ENCODE peak calls at places on chromosomes 1 and 21, in seven cellular contexts. B is fibroblast of lung, S is ELR, U is mucosa of gallbladder, L is activated T-helper 1 cell treated with Interleukin-2 at 50 U/mL for 16 hours, Z is cardiac fibroblast, R is erythroblast. F is an unnamed sample.

GRCh38 chr1:239112092-239112491 is 274.3 kb upstream of the CHRM3 start:
- DNase-seq in U (no peak), R (no peak), L (no peak), Z (no peak), S (no peak), B (no peak), F (no peak)

GRCh38 chr1:110463695-110464094 is 12.7 kb downstream of the PROK1 start:
- DNase-seq in B (peak; percentile 39), L (no peak), Z (no peak), R (no peak), S (peak; percentile 16), U (no peak), F (no peak)

GRCh38 chr1:64864018-64864945 is 102.1 kb downstream of the JAK1 start:
- DNase-seq in Z (peak; percentile 50), L (peak; percentile 18), U (peak; percentile 74), S (peak; percentile 29), B (no peak), R (peak; percentile 91), F (no peak)

GRCh38 chr1:168774241-168774640 is 45.2 kb upstream of the DPT start:
- DNase-seq in R (no peak), S (no peak), Z (peak; percentile 15), U (peak; percentile 39), L (no peak), B (peak; percentile 64), F (peak; percentile 51)

GRCh38 chr1:232988572-232989040 is 38.2 kb downstream of the NTPCR start:
- DNase-seq in L (no peak), R (no peak), S (peak; percentile 82), U (no peak), Z (peak; percentile 47), B (peak; percentile 98), F (peak; percentile 24)

GRCh38 chr1:228513244-228513900 is 26.2 kb downstream of the RNF187 start:
- DNase-seq in L (no peak), R (peak; percentile 99), B (no peak), U (no peak), Z (no peak), S (no peak), F (no peak)

GRCh38 chr1:89523597-89524368 is 846 bp upstream of the LRRC8B start:
- DNase-seq in L (no peak), Z (peak; percentile 47), S (peak; percentile 41), R (peak; percentile 83), B (no peak), U (no peak), F (no peak)

GRCh38 chr21:38380391-38381137 is 117.7 kb downstream of the ERG start:
- DNase-seq in S (peak; percentile 53), U (no peak), B (peak; percentile 25), L (no peak), Z (peak; percentile 46), R (no peak), F (peak; percentile 18)

GRCh38 chr1:98920441-98921110 is 84.1 kb downstream of the PLPPR5 start:
- DNase-seq in B (peak; percentile 76), R (no peak), Z (peak; percentile 92), S (peak; percentile 93), L (no peak), U (no peak), F (peak; percentile 55)

GRCh38 chr1:59188413-59189213 is 108.3 kb upstream of the FGGY start:
- DNase-seq in S (no peak), B (no peak), Z (no peak), U (no peak), R (no peak), L (no peak), F (no peak)

GRCh38 chr1:180586671-180587155 is 27.9 kb downstream of the OVAAL start:
- DNase-seq in S (peak; percentile 61), B (peak; percentile 92), L (no peak), U (peak; percentile 80), R (no peak), Z (peak; percentile 90), F (peak; percentile 42)

GRCh38 chr1:21366288-21366687 is 73.6 kb upstream of the NBPF3 start:
- DNase-seq in Z (no peak), B (no peak), U (no peak), L (no peak), S (no peak), R (no peak), F (no peak)

GRCh38 chr1:228736844-228737415 is 1.7 kb downstream of the RHOU start:
- DNase-seq in R (no peak), S (no peak), B (no peak), U (no peak), L (no peak), Z (no peak), F (no peak)

GRCh38 chr1:109299087-109299983 is 7.5 kb downstream of the MYBPHL start:
- DNase-seq in L (no peak), S (peak; percentile 64), Z (peak; percentile 89), B (peak; percentile 97), R (no peak), U (no peak), F (peak; percentile 95)

GRCh38 chr1:8571200-8571984 is 246.0 kb downstream of the RERE start:
- DNase-seq in L (no peak), Z (peak; percentile 76), B (peak; percentile 39), S (peak; percentile 53), U (peak; percentile 67), R (peak; percentile 47), F (peak; percentile 35)